ENCODE peak calls at places on chromosome 5, in nine cellular contexts. D is GM13977, F is uterus, K is foreskin keratinocyte, X is epithelial cell of esophagus, L is neural crest cell, I is Calu3, Q is progenitor cell of endocrine pancreas, R is mammary epithelial cell. N is an unnamed sample.

GRCh38 chr5:85823462-85824426 is 794.0 kb upstream of the COX7C start:
- DNase-seq in I (no peak), L (no peak), R (no peak), X (no peak), F (no peak), K (peak; percentile 11), Q (no peak), D (no peak), N (no peak)

GRCh38 chr5:154313360-154314017 is 123.0 kb downstream of the GALNT10 start:
- DNase-seq in I (no peak), L (no peak), F (no peak), X (no peak), Q (no peak), R (no peak), K (no peak), D (no peak), N (no peak)

GRCh38 chr5:7396169-7397004 is 449 bp downstream of the ADCY2 start:
- DNase-seq in F (peak; percentile 27), R (no peak), X (peak; percentile 66), Q (peak; percentile 22), D (peak; percentile 21), K (no peak), I (peak; percentile 13), L (no peak), N (no peak)

GRCh38 chr5:115553082-115553481 is 8.5 kb upstream of the FEM1C start:
- DNase-seq in K (peak; percentile 52), F (no peak), X (peak; percentile 91), R (no peak), Q (no peak), D (no peak), I (no peak), L (no peak), N (no peak)

GRCh38 chr5:56142620-56143431 is 90.3 kb downstream of the ANKRD55 start:
- DNase-seq in K (peak; percentile 65), L (no peak), F (no peak), Q (no peak), D (no peak), I (peak; percentile 62), R (peak; percentile 49), X (peak; percentile 57), N (no peak)

GRCh38 chr5:78339591-78340450 is 20.6 kb upstream of the SCAMP1 start:
- DNase-seq in L (no peak), X (no peak), Q (no peak), R (no peak), I (no peak), K (no peak), F (no peak), D (no peak), N (no peak)

GRCh38 chr5:87300744-87301143 is 33.1 kb downstream of the RASA1 start:
- DNase-seq in K (peak; percentile 85), F (no peak), L (no peak), D (no peak), I (peak; percentile 69), X (peak; percentile 95), R (peak; percentile 94), Q (no peak), N (no peak)

GRCh38 chr5:10856646-10857332 is 95.8 kb upstream of the DAP start:
- DNase-seq in R (peak; percentile 6), X (peak; percentile 23), K (peak; percentile 9), L (peak; percentile 87), I (peak; percentile 70), Q (peak; percentile 65), F (peak; percentile 42), D (peak; percentile 28), N (no peak)

GRCh38 chr5:43281840-43282658 is 31.2 kb downstream of the HMGCS1 start:
- DNase-seq in D (no peak), K (peak; percentile 96), I (no peak), R (peak; percentile 70), L (no peak), F (no peak), Q (no peak), X (peak; percentile 78), N (no peak)

GRCh38 chr5:41559184-41559583 is 48.8 kb upstream of the PLCXD3 start:
- DNase-seq in L (no peak), X (no peak), R (no peak), D (no peak), K (no peak), Q (no peak), F (no peak), I (no peak), N (no peak)

GRCh38 chr5:53482717-53483638 is 2.5 kb downstream of the FST start:
- DNase-seq in X (peak; percentile 60), Q (no peak), R (peak; percentile 59), D (peak; percentile 37), K (no peak), L (peak; percentile 18), F (peak; percentile 31), I (peak; percentile 45), N (peak; percentile 43)

GRCh38 chr5:74063821-74064598 is 438.0 kb downstream of the ARHGEF28 start:
- DNase-seq in F (no peak), Q (no peak), R (peak; percentile 80), L (no peak), I (peak; percentile 72), K (no peak), D (no peak), X (peak; percentile 68), N (no peak)

GRCh38 chr5:36040651-36041536 is 25.8 kb downstream of the UGT3A2 start:
- DNase-seq in R (no peak), X (no peak), D (no peak), L (no peak), F (no peak), Q (no peak), I (no peak), K (no peak), N (peak; percentile 47)

GRCh38 chr5:95743248-95743647 is 12.1 kb downstream of the RHOBTB3 start:
- DNase-seq in Q (no peak), R (no peak), I (no peak), F (no peak), L (no peak), K (peak; percentile 7), D (no peak), X (peak; percentile 75), N (no peak)

GRCh38 chr5:32584651-32585050 is 706 bp upstream of the SUB1 start:
- DNase-seq in X (peak; percentile 28), R (no peak), F (no peak), I (no peak), D (no peak), Q (no peak), L (no peak), K (no peak), N (no peak)

GRCh38 chr5:132283423-132284043 is 10.7 kb upstream of the SLC22A4 start:
- DNase-seq in D (no peak), L (no peak), R (peak; percentile 48), Q (no peak), K (no peak), F (peak; percentile 29), I (peak; percentile 64), X (peak; percentile 55), N (no peak)

GRCh38 chr5:91033370-91033769 is 349.7 kb downstream of the ARRDC3 start:
- DNase-seq in L (no peak), K (no peak), Q (no peak), X (no peak), I (no peak), F (no peak), D (no peak), R (no peak), N (no peak)

GRCh38 chr5:179403426-179404147 is 58.3 kb upstream of the ADAMTS2 start:
- DNase-seq in D (no peak), L (no peak), R (no peak), K (no peak), X (no peak), Q (no peak), I (no peak), F (no peak), N (no peak)

GRCh38 chr5:82613886-82614285 is 335.7 kb upstream of the RPS23 start:
- DNase-seq in D (no peak), F (no peak), X (peak; percentile 38), Q (no peak), K (peak; percentile 72), I (no peak), R (peak; percentile 48), L (no peak), N (no peak)
- TF ChIP-seq CTCF in D (no peak), F (no peak), X (no peak), Q (no peak), K (no peak), I (no peak), R (no peak), L (no peak), N (no peak)

GRCh38 chr5:138065102-138065501 is 18.7 kb upstream of the WNT8A start:
- DNase-seq in F (no peak), I (peak; percentile 40), L (no peak), D (no peak), Q (no peak), R (no peak), K (no peak), X (no peak), N (no peak)
- TF ChIP-seq CTCF in F (no peak), I (peak; percentile 60), L (peak; percentile 41), D (peak; percentile 56), Q (peak; percentile 35), R (peak; percentile 28), K (peak; percentile 44), X (peak; percentile 17), N (no peak)

DNA sequence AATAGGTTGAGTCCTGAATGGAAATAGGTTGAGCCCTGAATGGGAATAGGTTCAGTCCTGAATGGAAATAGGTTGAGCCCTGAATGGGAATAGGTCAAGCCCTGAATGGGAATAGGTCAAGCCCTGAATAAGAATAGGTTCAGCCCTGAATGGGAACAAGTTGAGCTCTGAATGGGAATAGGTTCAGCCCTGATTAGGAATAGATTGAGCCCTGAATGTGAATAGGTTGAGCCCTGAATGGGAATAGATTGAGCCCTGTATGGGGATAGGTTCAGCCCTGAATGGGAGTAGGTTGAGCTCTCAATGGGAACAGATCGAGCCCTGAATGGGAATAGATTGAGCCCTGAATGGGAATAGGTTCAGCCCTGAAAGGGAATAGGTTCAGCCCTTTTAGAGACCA is 590.8 kb upstream of the ADAMTS16 start:
- DNase-seq in R (no peak), L (no peak), D (no peak), F (no peak), X (no peak), Q (no peak), K (no peak), I (no peak), N (no peak)
- TF ChIP-seq CTCF in R (no peak), L (no peak), D (no peak), F (no peak), X (no peak), Q (no peak), K (no peak), I (no peak), N (no peak)

DNA sequence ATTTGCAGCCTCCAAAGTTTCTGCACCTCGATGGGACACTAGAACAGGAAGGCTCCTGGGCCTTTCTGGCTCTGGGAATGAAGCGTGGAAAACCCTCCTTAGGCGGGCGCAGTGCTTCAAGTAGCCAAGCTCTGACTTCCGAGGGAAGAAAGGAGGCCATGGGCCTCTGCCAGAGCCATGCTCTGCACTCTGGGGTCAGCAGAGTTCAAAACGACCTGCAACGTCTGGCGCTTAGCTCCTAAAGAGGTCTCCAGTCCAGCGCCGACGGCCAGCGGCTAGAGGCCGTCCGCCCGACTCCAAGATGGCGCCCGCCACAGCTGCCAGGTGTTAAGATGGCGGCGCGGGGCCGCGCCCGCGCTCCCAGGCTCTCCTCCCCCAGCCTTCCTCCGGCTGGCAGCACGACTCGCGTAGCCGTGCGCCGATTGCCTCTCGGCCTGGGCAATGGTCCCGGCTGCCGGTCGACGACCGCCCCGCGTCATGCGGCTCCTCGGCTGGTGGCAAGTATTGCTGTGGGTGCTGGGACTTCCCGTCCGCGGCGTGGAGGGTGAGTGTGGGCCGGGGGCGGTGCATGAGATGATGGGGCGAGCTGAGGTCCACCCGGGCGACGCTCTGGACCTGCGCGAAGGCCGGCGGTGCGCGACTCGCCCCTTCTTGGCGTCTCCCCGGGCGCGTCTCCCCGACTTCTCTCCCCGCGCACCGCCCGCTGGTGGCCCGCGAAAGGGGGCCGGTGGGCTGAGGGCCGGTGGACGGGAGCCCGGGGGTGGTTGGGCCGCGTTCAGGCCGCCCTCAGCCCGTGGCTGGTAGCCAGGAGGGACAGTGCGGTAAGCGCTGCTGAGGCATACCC is at the start of gene TXNDC15:
- DNase-seq in R (peak; percentile 81), F (peak; percentile 88), I (peak; percentile 89), L (peak; percentile 77), K (peak; percentile 61), D (peak; percentile 91), Q (peak; percentile 70), X (peak; percentile 87), N (peak; percentile 90)
- TF ChIP-seq CTCF in R (no peak), F (peak; percentile 9), I (no peak), L (no peak), K (no peak), D (no peak), Q (no peak), X (no peak), N (no peak)

N was measured in left lung.